ENCODE peak calls at places on chromosomes 2 and 18, in five cellular contexts. One of them, this sample, is unnamed.

GRCh38 chr2:118371500-118371899 is 283.2 kb downstream of the INSIG2 start:
- DNase-seq in AG10803: peak
- DNase-seq in progenitor cell of endocrine pancreas: peak
- DNase-seq in glutamatergic neuron: peak
- DNase-seq in bronchial epithelial cell: peak
- DNase-seq in this sample: no peak

GRCh38 chr18:48300463-48300961 is 108.7 kb downstream of the ZBTB7C start:
- DNase-seq in AG10803: no peak
- DNase-seq in progenitor cell of endocrine pancreas: no peak
- DNase-seq in bronchial epithelial cell: peak
- DNase-seq in glutamatergic neuron: no peak
- DNase-seq in this sample: no peak

GRCh38 chr18:46152808-46153617 is 48.8 kb downstream of the HAUS1 start:
- DNase-seq in glutamatergic neuron: peak
- DNase-seq in bronchial epithelial cell: peak
- DNase-seq in AG10803: peak
- DNase-seq in progenitor cell of endocrine pancreas: no peak
- DNase-seq in this sample: no peak

GRCh38 chr18:42417189-42417588 is 462.2 kb downstream of the PIK3C3 start:
- DNase-seq in progenitor cell of endocrine pancreas: no peak
- DNase-seq in AG10803: no peak
- DNase-seq in bronchial epithelial cell: no peak
- DNase-seq in glutamatergic neuron: no peak
- DNase-seq in this sample: no peak

GRCh38 chr18:36419913-36420531 is 122.5 kb downstream of the FHOD3 start:
- DNase-seq in glutamatergic neuron: no peak
- DNase-seq in AG10803: peak
- DNase-seq in bronchial epithelial cell: peak
- DNase-seq in progenitor cell of endocrine pancreas: no peak
- DNase-seq in this sample: no peak

GRCh38 chr2:105538840-105539239 is 140.0 kb upstream of the FHL2 start:
- DNase-seq in glutamatergic neuron: no peak
- DNase-seq in bronchial epithelial cell: no peak
- DNase-seq in AG10803: no peak
- DNase-seq in progenitor cell of endocrine pancreas: no peak
- DNase-seq in this sample: no peak

GRCh38 chr2:3598197-3598910 is 3.4 kb downstream of the COLEC11 start:
- DNase-seq in progenitor cell of endocrine pancreas: no peak
- DNase-seq in glutamatergic neuron: no peak
- DNase-seq in AG10803: no peak
- DNase-seq in bronchial epithelial cell: no peak
- DNase-seq in this sample: no peak

GRCh38 chr2:10448646-10449480 is 736 bp upstream of the ODC1 start:
- DNase-seq in glutamatergic neuron: peak
- DNase-seq in bronchial epithelial cell: peak
- DNase-seq in AG10803: peak
- DNase-seq in progenitor cell of endocrine pancreas: peak
- DNase-seq in this sample: peak

GRCh38 chr18:79912409-79912991 is 39.0 kb downstream of the SLC66A2 start:
- DNase-seq in glutamatergic neuron: no peak
- DNase-seq in AG10803: peak
- DNase-seq in progenitor cell of endocrine pancreas: no peak
- DNase-seq in bronchial epithelial cell: no peak
- DNase-seq in this sample: no peak

GRCh38 chr2:150587547-150588209 is 100.2 kb upstream of the RND3 start:
- DNase-seq in AG10803: peak
- DNase-seq in glutamatergic neuron: no peak
- DNase-seq in bronchial epithelial cell: no peak
- DNase-seq in progenitor cell of endocrine pancreas: no peak
- DNase-seq in this sample: no peak

GRCh38 chr2:235506997-235507615 is 13.3 kb downstream of the AGAP1 start:
- DNase-seq in progenitor cell of endocrine pancreas: no peak
- DNase-seq in AG10803: no peak
- DNase-seq in bronchial epithelial cell: no peak
- DNase-seq in glutamatergic neuron: peak
- DNase-seq in this sample: no peak

GRCh38 chr2:55703350-55703749 is 9.7 kb upstream of the PNPT1 start:
- DNase-seq in glutamatergic neuron: no peak
- DNase-seq in AG10803: no peak
- DNase-seq in bronchial epithelial cell: no peak
- DNase-seq in progenitor cell of endocrine pancreas: no peak
- DNase-seq in this sample: no peak

GRCh38 chr2:235568431-235568830 is 74.6 kb downstream of the AGAP1 start:
- DNase-seq in AG10803: peak
- DNase-seq in bronchial epithelial cell: no peak
- DNase-seq in glutamatergic neuron: no peak
- DNase-seq in progenitor cell of endocrine pancreas: no peak
- DNase-seq in this sample: no peak

GRCh38 chr2:231666171-231667095 is 41.9 kb upstream of the PTMA start:
- DNase-seq in bronchial epithelial cell: peak
- DNase-seq in glutamatergic neuron: peak
- DNase-seq in AG10803: peak
- DNase-seq in progenitor cell of endocrine pancreas: peak
- DNase-seq in this sample: peak

GRCh38 chr18:286515-287310 is 18.9 kb upstream of the THOC1 start:
- DNase-seq in progenitor cell of endocrine pancreas: no peak
- DNase-seq in bronchial epithelial cell: peak
- DNase-seq in AG10803: peak
- DNase-seq in glutamatergic neuron: no peak
- DNase-seq in this sample: no peak
- TF ChIP-seq CTCF in progenitor cell of endocrine pancreas: peak
- TF ChIP-seq CTCF in bronchial epithelial cell: no peak
- TF ChIP-seq CTCF in AG10803: peak
- TF ChIP-seq CTCF in glutamatergic neuron: no peak
- TF ChIP-seq CTCF in this sample: no peak

GRCh38 chr2:226578879-226579278 is 220.7 kb downstream of the IRS1 start:
- DNase-seq in bronchial epithelial cell: peak
- DNase-seq in progenitor cell of endocrine pancreas: no peak
- DNase-seq in AG10803: peak
- DNase-seq in glutamatergic neuron: no peak
- DNase-seq in this sample: no peak
- TF ChIP-seq CTCF in bronchial epithelial cell: no peak
- TF ChIP-seq CTCF in progenitor cell of endocrine pancreas: no peak
- TF ChIP-seq CTCF in AG10803: peak
- TF ChIP-seq CTCF in glutamatergic neuron: no peak
- TF ChIP-seq CTCF in this sample: no peak

DNA sequence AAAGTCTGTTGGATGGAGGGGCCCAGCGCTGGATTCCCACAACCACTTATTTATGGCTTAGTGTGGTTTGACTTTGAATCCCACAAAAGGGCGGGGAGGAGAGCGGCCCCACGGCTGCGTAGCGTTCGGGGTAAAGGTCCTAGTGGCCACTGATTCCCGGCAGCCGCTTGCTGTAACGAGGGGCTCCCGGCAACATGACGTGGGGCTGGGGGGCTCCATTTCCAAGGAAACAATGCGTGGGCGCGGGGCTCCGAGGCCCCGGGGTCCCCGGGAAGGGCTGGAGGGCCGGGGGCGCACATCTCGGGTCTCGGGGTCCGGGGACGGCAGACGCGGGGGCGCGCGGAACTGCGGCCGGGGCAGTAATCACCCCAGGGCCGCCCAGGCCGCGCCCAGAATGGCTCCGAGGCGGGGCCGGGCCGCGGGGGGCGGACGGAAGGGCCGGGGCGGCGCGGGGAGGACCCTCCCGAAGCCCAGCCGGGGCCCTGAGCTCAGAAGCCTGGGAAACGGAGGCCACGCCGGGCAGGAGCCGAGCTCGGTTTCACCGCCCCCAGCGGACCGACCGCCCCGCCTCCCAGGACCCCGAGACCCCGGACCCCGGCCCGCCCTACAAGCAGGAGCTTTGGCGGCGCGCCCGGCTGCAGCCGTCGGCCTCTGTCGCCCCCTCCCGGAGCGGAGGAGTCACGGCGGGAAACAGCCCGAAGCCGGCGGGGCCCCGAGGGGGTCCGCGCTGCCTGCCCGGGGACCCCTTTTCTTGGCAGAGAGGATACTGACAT is 11.9 kb upstream of the MLPH start:
- DNase-seq in bronchial epithelial cell: no peak
- DNase-seq in progenitor cell of endocrine pancreas: peak
- DNase-seq in glutamatergic neuron: peak
- DNase-seq in AG10803: peak
- DNase-seq in this sample: peak
- TF ChIP-seq CTCF in bronchial epithelial cell: peak
- TF ChIP-seq CTCF in progenitor cell of endocrine pancreas: peak
- TF ChIP-seq CTCF in glutamatergic neuron: peak
- TF ChIP-seq CTCF in AG10803: peak
- TF ChIP-seq CTCF in this sample: peak

GRCh38 chr2:121045245-121045644 is 239.8 kb downstream of the TFCP2L1 start:
- DNase-seq in progenitor cell of endocrine pancreas: no peak
- DNase-seq in glutamatergic neuron: no peak
- DNase-seq in bronchial epithelial cell: no peak
- DNase-seq in AG10803: no peak
- DNase-seq in this sample: no peak

GRCh38 chr2:121044412-121044811 is 240.6 kb downstream of the TFCP2L1 start:
- DNase-seq in glutamatergic neuron: no peak
- DNase-seq in progenitor cell of endocrine pancreas: no peak
- DNase-seq in AG10803: no peak
- DNase-seq in bronchial epithelial cell: peak
- DNase-seq in this sample: no peak

GRCh38 chr2:121041516-121041915 is 243.5 kb downstream of the TFCP2L1 start:
- DNase-seq in AG10803: no peak
- DNase-seq in progenitor cell of endocrine pancreas: no peak
- DNase-seq in bronchial epithelial cell: no peak
- DNase-seq in glutamatergic neuron: no peak
- DNase-seq in this sample: no peak

GRCh38 chr2:121043061-121043826 is 241.8 kb downstream of the TFCP2L1 start:
- DNase-seq in glutamatergic neuron: no peak
- DNase-seq in AG10803: no peak
- DNase-seq in bronchial epithelial cell: no peak
- DNase-seq in progenitor cell of endocrine pancreas: no peak
- DNase-seq in this sample: no peak

DNA sequence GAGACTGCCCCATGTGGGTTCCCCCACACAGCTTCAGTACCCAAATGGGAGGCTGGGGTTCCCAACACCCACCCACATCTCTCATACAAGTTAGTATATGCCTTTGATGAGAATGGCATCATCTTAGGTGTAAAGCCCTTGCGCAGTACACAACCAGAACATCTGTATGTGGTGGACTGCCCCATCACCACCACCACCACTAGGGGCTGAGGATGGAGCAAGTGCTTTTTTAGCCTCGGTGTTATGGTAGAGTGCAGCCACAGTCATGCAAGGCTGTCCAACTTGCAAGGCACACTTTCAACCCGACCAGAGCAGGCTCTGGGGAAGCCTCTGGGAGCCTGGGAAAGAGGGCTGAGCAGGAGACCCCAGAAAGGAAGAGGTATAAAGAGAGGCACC is 241.2 kb downstream of the TFCP2L1 start:
- DNase-seq in progenitor cell of endocrine pancreas: no peak
- DNase-seq in bronchial epithelial cell: no peak
- DNase-seq in glutamatergic neuron: no peak
- DNase-seq in AG10803: no peak
- DNase-seq in this sample: no peak
- TF ChIP-seq CTCF in progenitor cell of endocrine pancreas: no peak
- TF ChIP-seq CTCF in bronchial epithelial cell: no peak
- TF ChIP-seq CTCF in glutamatergic neuron: no peak
- TF ChIP-seq CTCF in AG10803: no peak
- TF ChIP-seq CTCF in this sample: no peak

DNA sequence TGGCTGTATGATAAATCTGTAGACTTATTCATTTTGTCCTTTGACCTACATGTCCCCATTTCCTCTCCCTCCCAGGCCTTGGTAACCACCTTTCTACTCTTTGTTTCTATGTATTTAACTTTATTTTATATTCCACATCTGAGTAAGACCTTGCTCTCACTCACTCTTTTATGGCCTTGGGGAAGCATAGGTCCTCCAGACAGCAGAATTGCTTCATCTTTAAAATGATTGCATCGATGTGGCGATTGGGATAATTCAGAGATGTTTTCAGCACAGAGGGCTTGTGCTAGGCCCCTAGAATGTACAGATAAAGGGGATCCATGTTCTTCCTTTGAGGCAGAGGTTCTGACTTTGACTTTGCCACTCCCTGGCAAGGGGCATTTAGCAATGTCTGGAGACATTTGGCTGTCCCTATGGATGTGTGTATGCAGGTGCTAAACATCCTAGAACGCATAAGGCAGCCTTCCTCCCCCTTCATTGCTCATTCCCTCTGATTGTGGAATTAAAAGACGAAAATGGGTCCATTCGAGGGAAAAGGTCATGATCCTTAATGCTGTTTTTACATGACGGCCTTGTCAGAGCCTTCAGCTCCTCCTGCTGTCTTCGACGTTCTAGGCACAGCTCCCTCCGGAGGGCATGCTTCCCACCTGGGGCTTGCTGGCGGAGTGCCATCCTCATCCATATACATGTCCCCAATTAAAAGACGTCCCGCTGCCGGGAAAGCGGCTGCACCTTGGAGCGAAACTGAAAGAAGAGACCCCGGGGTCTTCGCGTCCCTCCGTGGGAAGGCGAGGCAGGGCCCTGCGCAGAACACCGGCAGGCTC is 1.1 kb upstream of the GPR39 start:
- DNase-seq in progenitor cell of endocrine pancreas: peak
- DNase-seq in bronchial epithelial cell: no peak
- DNase-seq in glutamatergic neuron: peak
- DNase-seq in AG10803: peak
- DNase-seq in this sample: no peak
- TF ChIP-seq CTCF in progenitor cell of endocrine pancreas: no peak
- TF ChIP-seq CTCF in bronchial epithelial cell: peak
- TF ChIP-seq CTCF in glutamatergic neuron: no peak
- TF ChIP-seq CTCF in AG10803: no peak
- TF ChIP-seq CTCF in this sample: no peak

GRCh38 chr2:108189316-108189715 is 50.5 kb upstream of the SULT1C3 start:
- DNase-seq in glutamatergic neuron: no peak
- DNase-seq in progenitor cell of endocrine pancreas: no peak
- DNase-seq in AG10803: peak
- DNase-seq in bronchial epithelial cell: peak
- DNase-seq in this sample: no peak

GRCh38 chr2:108182489-108182888 is 57.3 kb upstream of the SULT1C3 start:
- DNase-seq in AG10803: no peak
- DNase-seq in glutamatergic neuron: peak
- DNase-seq in bronchial epithelial cell: peak
- DNase-seq in progenitor cell of endocrine pancreas: no peak
- DNase-seq in this sample: no peak

GRCh38 chr2:108184421-108184820 is 55.3 kb upstream of the SULT1C3 start:
- DNase-seq in bronchial epithelial cell: peak
- DNase-seq in AG10803: peak
- DNase-seq in progenitor cell of endocrine pancreas: no peak
- DNase-seq in glutamatergic neuron: no peak
- DNase-seq in this sample: no peak
- TF ChIP-seq CTCF in bronchial epithelial cell: peak
- TF ChIP-seq CTCF in AG10803: peak
- TF ChIP-seq CTCF in progenitor cell of endocrine pancreas: peak
- TF ChIP-seq CTCF in glutamatergic neuron: peak
- TF ChIP-seq CTCF in this sample: no peak